ENCODE peak calls at places on chromosomes 11 and 22, in six cellular contexts. O is CD8-positive, alpha-beta T cell; S is spleen; E is CD4-positive, alpha-beta memory T cell; A is astrocyte; B is SK-N-SH. D is an unnamed sample. For H3K4me1, the result is how much of the 10 kb centered on the place peaks cover.

GRCh38 chr11:62909107-62909894 is 11.9 kb downstream of the CHRM1 start:
- DNase-seq in O (no peak), B (peak), A (peak), E (no peak), S (no peak), D (peak)

GRCh38 chr11:109390752-109391151 is 31.2 kb upstream of the C11orf87 start:
- DNase-seq in A (no peak), E (no peak), S (no peak), B (no peak), O (no peak), D (no peak)

GRCh38 chr11:64419818-64420485 is 61.0 kb downstream of the RPS6KA4 start:
- DNase-seq in E (no peak), A (peak), S (no peak), B (no peak), O (no peak), D (no peak)

GRCh38 chr11:115251126-115251525 is 253.1 kb downstream of the CADM1 start:
- DNase-seq in B (no peak), E (no peak), O (no peak), S (no peak), A (no peak), D (no peak)

GRCh38 chr11:102061276-102061675 is 14.0 kb downstream of the CFAP300 start:
- DNase-seq in O (no peak), B (no peak), E (no peak), S (no peak), A (no peak), D (no peak)

GRCh38 chr22:44703269-44703870 is 1.4 kb downstream of the PRR5 start:
- DNase-seq in A (no peak), O (no peak), E (no peak), S (no peak), B (no peak), D (no peak)

GRCh38 chr22:40176921-40177737 is 596 bp upstream of the TNRC6B start:
- DNase-seq in S (peak), E (peak), A (peak), B (no peak), O (peak), D (no peak)

GRCh38 chr22:37420656-37421467 is 6.4 kb downstream of the ELFN2 start:
- DNase-seq in A (peak), O (no peak), E (no peak), S (no peak), B (no peak), D (no peak)

DNA sequence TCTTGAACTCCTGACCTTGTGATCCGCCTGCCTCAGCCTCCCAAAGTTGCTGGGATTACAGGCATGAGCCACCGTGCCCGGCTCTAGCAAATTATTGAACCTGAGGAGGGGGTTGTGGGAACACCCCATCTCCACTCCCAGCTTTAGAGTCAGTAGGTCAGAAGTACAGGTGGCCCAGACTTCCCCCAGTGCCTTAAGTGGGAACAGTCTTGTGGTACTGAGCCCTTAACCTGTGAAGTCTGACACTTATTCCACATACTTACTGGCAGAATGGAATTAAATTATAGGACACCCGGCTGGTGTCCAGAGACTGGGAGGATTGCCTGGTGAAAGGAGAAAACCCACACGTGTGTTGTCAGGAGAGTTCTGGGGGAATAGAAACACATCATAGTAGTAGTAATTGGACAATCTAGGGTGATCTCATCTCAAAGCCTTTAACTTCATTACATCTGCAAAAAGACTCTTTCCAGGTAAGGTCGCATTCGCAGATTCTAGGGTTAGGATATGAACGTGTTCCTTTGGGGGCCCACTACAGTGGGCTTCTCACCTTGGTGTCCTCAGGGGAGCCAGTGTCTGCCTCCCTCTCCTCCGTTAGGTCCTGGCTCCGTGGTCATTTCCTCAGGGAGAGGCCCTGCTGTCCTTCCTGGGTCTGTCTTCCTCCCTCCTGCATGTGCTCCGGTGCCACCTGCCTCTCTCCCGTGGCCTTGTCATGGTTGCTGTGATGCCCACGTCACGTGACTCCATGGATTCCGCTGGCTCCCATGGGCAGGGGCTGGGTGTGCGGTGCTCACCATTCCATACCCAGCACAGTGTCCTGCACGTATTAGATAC is 63.8 kb downstream of the BCR start:
- DNase-seq in E (no peak), O (no peak), A (no peak), S (no peak), B (no peak), D (no peak)
- H3K27ac ChIP-seq in E (peak), O (peak), A (peak), S (no peak), B (no peak), D (no peak)

DNA sequence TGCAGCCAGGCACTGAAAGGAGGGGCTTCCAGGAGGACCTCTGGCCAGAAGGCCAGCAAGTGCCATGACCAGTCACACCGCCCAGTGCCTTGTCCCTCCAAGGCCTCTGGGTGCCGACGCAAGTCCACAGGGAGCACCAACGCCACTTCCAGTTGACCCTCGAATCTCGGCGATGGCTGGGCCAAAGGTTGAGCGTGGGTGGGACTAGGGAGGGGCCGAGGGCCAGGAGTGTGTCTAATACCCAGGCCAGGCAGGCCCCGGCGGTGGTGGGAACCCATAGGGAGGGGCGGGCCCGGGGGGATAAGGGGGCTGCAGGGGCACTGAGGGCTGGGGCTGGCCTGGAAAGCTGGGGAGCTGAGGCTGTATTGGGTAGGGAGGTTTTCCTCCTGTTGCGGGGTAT is 29.3 kb downstream of the CD5 start:
- DNase-seq in A (no peak), E (no peak), O (no peak), S (no peak), B (no peak), D (no peak)
- H3K4me1 ChIP-seq in A (under half), E (under half), O (under half), S (under half), B (under half), D (under half)

GRCh38 chr11:69674267-69674885 is 777 bp downstream of the LTO1 start:
- DNase-seq in S (no peak), E (peak), B (no peak), A (peak), O (no peak), D (no peak)
- H3K27ac ChIP-seq in S (peak), E (peak), B (peak), A (peak), O (peak), D (peak)

GRCh38 chr11:72000591-72000867 is 1.8 kb downstream of the IL18BP start:
- DNase-seq in S (no peak), E (no peak), O (no peak), A (no peak), B (no peak), D (no peak)
- H3K4me1 ChIP-seq in S (under half), E (under half), O (under half), A (under half), B (under half), D (under half)

GRCh38 chr11:111871693-111872161 is 346 bp upstream of the ALG9 start:
- DNase-seq in B (peak), A (no peak), S (no peak), O (no peak), E (no peak), D (no peak)

GRCh38 chr11:111870887-111871692 is at the start of gene ALG9:
- DNase-seq in S (peak), B (peak), E (peak), O (peak), A (peak), D (peak)

GRCh38 chr11:111870113-111870512 is 1.3 kb downstream of the ALG9 start:
- DNase-seq in O (no peak), A (no peak), E (no peak), S (no peak), B (no peak), D (no peak)

DNA sequence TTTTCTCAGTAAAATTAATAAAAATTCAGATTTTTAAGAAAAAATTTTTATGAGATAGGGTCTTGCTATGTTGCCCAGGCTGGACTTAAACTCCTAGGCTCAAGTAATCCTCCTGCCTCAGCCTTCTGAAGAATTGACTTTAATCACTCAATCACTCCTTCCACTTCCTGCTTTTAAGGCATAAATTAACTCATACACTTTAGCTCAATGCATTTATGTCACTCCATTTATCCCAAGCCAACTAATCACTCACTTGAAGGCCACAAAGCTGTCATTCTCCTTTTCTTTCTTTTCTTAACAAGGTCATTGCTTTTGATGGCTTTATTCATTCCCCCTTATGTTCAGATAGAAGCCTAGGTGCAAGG is 877 bp downstream of the ALG9 start:
- DNase-seq in E (no peak), A (no peak), S (no peak), O (no peak), B (no peak), D (no peak)
- H3K27ac ChIP-seq in E (peak), A (no peak), S (peak), O (peak), B (peak), D (peak)

DNA sequence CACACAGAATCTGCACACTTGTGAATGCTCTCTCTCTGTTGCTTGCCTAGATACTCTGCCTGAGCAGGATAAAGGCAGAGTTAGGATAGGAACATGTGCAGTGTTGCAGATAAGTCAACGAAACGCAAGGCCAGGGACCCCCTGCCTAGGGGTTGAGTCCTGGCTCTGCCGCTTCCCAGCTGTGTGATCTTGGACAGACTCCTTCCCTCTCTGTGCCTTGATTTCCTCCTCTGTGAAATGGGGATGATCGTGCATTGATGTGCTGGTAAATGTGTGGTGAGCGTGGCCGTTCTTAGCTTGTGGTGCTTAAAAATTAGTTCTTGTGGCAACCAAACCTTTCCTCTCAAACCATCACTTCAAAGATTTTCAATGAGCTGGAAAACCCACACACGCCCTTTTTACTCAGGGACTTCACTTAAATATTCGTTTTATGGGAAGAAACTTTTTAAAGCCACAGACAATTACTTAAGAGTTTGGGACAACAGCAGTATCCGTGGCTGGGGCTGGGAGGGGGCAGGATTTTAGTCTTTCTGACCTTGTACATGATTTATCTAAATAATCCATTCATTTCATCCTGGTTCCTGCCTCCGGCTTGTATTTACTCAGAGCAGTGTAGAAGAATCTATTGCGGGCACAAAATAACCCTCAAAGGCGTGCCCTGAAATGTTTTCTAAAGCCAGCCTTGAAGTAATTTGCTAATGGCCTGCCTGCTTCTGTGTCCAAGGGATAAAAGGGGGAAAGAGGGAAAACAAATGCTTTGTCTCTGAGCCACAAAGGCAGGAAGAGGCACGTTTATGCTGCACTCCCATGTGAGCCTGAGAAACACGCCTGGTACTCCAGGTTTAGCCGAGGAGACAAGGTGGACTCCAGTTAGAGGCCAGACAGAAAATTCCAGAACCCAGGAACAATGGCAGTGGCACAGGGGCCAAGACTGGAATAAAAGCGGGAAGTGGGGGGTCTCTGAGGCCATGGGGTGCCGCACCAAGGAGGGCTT is 85.0 kb upstream of the CRYBB3 start:
- DNase-seq in E (no peak), A (no peak), B (no peak), O (no peak), S (no peak), D (no peak)
- H3K4me1 ChIP-seq in E (under half), A (under half), B (under half), O (under half), S (under half), D (half or more)

D was measured in lower lobe of right lung.